ENCODE peak calls at places on chromosomes 16 and 17, in five cellular contexts. One of them, this sample, is unnamed. For H3K4me1, the result is how much of the 10 kb centered on the place peaks cover.

GRCh38 chr16:10868562-10869469 is 8.2 kb upstream of the CIITA start:
- DNase-seq in upper lobe of right lung: peak
- DNase-seq in HCT116: no peak
- DNase-seq in right lobe of liver: peak
- DNase-seq in PC-9: no peak
- DNase-seq in this sample: no peak

GRCh38 chr17:74970395-74970794 is 2.2 kb downstream of the HID1 start:
- DNase-seq in PC-9: no peak
- DNase-seq in upper lobe of right lung: no peak
- DNase-seq in right lobe of liver: no peak
- DNase-seq in HCT116: no peak
- DNase-seq in this sample: no peak

GRCh38 chr16:56999409-57000270 is 10.3 kb downstream of the NLRC5 start:
- DNase-seq in right lobe of liver: peak
- DNase-seq in upper lobe of right lung: no peak
- DNase-seq in HCT116: no peak
- DNase-seq in PC-9: no peak
- DNase-seq in this sample: no peak

GRCh38 chr17:45902892-45903346 is 8.6 kb downstream of the MAPT start:
- DNase-seq in HCT116: no peak
- DNase-seq in PC-9: no peak
- DNase-seq in right lobe of liver: no peak
- DNase-seq in upper lobe of right lung: no peak
- DNase-seq in this sample: no peak

GRCh38 chr16:58515125-58515870 is at the start of gene SETD6:
- DNase-seq in PC-9: peak
- DNase-seq in HCT116: peak
- DNase-seq in upper lobe of right lung: peak
- DNase-seq in right lobe of liver: peak
- DNase-seq in this sample: peak

GRCh38 chr17:74497471-74497870 is 31.0 kb downstream of the CD300A start:
- DNase-seq in upper lobe of right lung: peak
- DNase-seq in HCT116: no peak
- DNase-seq in right lobe of liver: no peak
- DNase-seq in PC-9: no peak
- DNase-seq in this sample: no peak

GRCh38 chr16:21950782-21951521 is 2.2 kb upstream of the UQCRC2 start:
- DNase-seq in PC-9: peak
- DNase-seq in upper lobe of right lung: no peak
- DNase-seq in HCT116: peak
- DNase-seq in right lobe of liver: no peak
- DNase-seq in this sample: no peak

GRCh38 chr16:88057656-88058055 is 106.4 kb downstream of the BANP start:
- DNase-seq in HCT116: no peak
- DNase-seq in upper lobe of right lung: no peak
- DNase-seq in right lobe of liver: no peak
- DNase-seq in PC-9: no peak
- DNase-seq in this sample: no peak

GRCh38 chr17:50201226-50201854 is at the start of gene COL1A1:
- DNase-seq in right lobe of liver: peak
- DNase-seq in PC-9: no peak
- DNase-seq in upper lobe of right lung: peak
- DNase-seq in HCT116: no peak
- DNase-seq in this sample: peak

GRCh38 chr16:69131167-69131748 is 1.1 kb downstream of the CHTF8 start:
- DNase-seq in HCT116: no peak
- DNase-seq in right lobe of liver: no peak
- DNase-seq in PC-9: no peak
- DNase-seq in upper lobe of right lung: peak
- DNase-seq in this sample: no peak

GRCh38 chr17:81976332-81977210 is 858 bp upstream of the ASPSCR1 start:
- DNase-seq in upper lobe of right lung: peak
- DNase-seq in HCT116: no peak
- DNase-seq in right lobe of liver: peak
- DNase-seq in PC-9: no peak
- DNase-seq in this sample: no peak

GRCh38 chr16:66742409-66742808 is 9.0 kb downstream of the DYNC1LI2 start:
- DNase-seq in HCT116: no peak
- DNase-seq in upper lobe of right lung: no peak
- DNase-seq in right lobe of liver: no peak
- DNase-seq in PC-9: no peak
- DNase-seq in this sample: no peak

GRCh38 chr17:73803867-73804539 is 159.8 kb upstream of the SDK2 start:
- DNase-seq in right lobe of liver: no peak
- DNase-seq in upper lobe of right lung: no peak
- DNase-seq in HCT116: no peak
- DNase-seq in PC-9: no peak
- DNase-seq in this sample: no peak

GRCh38 chr17:75587718-75588545 is at the start of gene MYO15B:
- DNase-seq in HCT116: no peak
- DNase-seq in PC-9: no peak
- DNase-seq in right lobe of liver: peak
- DNase-seq in upper lobe of right lung: peak
- DNase-seq in this sample: no peak

GRCh38 chr16:4307215-4308037 is 8.4 kb upstream of the GLIS2 start:
- DNase-seq in PC-9: peak
- DNase-seq in right lobe of liver: peak
- DNase-seq in upper lobe of right lung: peak
- DNase-seq in HCT116: peak
- DNase-seq in this sample: peak

GRCh38 chr17:65156835-65157565 is 19.8 kb downstream of the RGS9 start:
- DNase-seq in upper lobe of right lung: no peak
- DNase-seq in PC-9: no peak
- DNase-seq in right lobe of liver: no peak
- DNase-seq in HCT116: no peak
- DNase-seq in this sample: no peak

GRCh38 chr16:87926246-87927194 is 9.8 kb downstream of the CA5A start:
- DNase-seq in PC-9: no peak
- DNase-seq in right lobe of liver: no peak
- DNase-seq in HCT116: no peak
- DNase-seq in upper lobe of right lung: peak
- DNase-seq in this sample: no peak

GRCh38 chr16:88747588-88748301 is 37.3 kb downstream of the PIEZO1 start:
- DNase-seq in right lobe of liver: peak
- DNase-seq in upper lobe of right lung: no peak
- DNase-seq in PC-9: peak
- DNase-seq in HCT116: peak
- DNase-seq in this sample: peak

GRCh38 chr17:55323518-55324295 is 58.9 kb downstream of the HLF start:
- DNase-seq in HCT116: no peak
- DNase-seq in right lobe of liver: no peak
- DNase-seq in PC-9: no peak
- DNase-seq in upper lobe of right lung: no peak
- DNase-seq in this sample: no peak

GRCh38 chr17:75517277-75517865 is 1.0 kb downstream of the TSEN54 start:
- DNase-seq in upper lobe of right lung: peak
- DNase-seq in right lobe of liver: no peak
- DNase-seq in HCT116: peak
- DNase-seq in PC-9: peak
- DNase-seq in this sample: no peak

GRCh38 chr17:27323538-27324212 is 29.8 kb downstream of the WSB1 start:
- DNase-seq in PC-9: peak
- DNase-seq in HCT116: no peak
- DNase-seq in upper lobe of right lung: peak
- DNase-seq in right lobe of liver: peak
- DNase-seq in this sample: peak

GRCh38 chr16:85238233-85238647 is 126.0 kb upstream of the CIBAR2 start:
- DNase-seq in right lobe of liver: no peak
- DNase-seq in HCT116: no peak
- DNase-seq in upper lobe of right lung: peak
- DNase-seq in PC-9: no peak
- DNase-seq in this sample: peak

GRCh38 chr16:81485824-81486554 is 41.4 kb downstream of the CMIP start:
- DNase-seq in HCT116: peak
- DNase-seq in right lobe of liver: peak
- DNase-seq in upper lobe of right lung: no peak
- DNase-seq in PC-9: no peak
- DNase-seq in this sample: no peak

GRCh38 chr17:9226794-9227135 is 205.5 kb downstream of the NTN1 start:
- DNase-seq in HCT116: no peak
- DNase-seq in PC-9: no peak
- DNase-seq in upper lobe of right lung: no peak
- DNase-seq in right lobe of liver: peak
- DNase-seq in this sample: no peak

GRCh38 chr16:47983999-47984580 is 171.7 kb downstream of the ABCC12 start:
- DNase-seq in right lobe of liver: no peak
- DNase-seq in HCT116: no peak
- DNase-seq in upper lobe of right lung: no peak
- DNase-seq in PC-9: no peak
- DNase-seq in this sample: peak

GRCh38 chr17:19244796-19245195 is 7.6 kb downstream of the EPN2 start:
- DNase-seq in upper lobe of right lung: no peak
- DNase-seq in PC-9: no peak
- DNase-seq in right lobe of liver: no peak
- DNase-seq in HCT116: no peak
- DNase-seq in this sample: no peak

GRCh38 chr16:68147438-68147837 is 62.3 kb downstream of the NFATC3 start:
- DNase-seq in upper lobe of right lung: no peak
- DNase-seq in HCT116: no peak
- DNase-seq in right lobe of liver: no peak
- DNase-seq in PC-9: no peak
- DNase-seq in this sample: no peak

GRCh38 chr17:37146578-37147119 is 197.9 kb downstream of the AATF start:
- DNase-seq in right lobe of liver: no peak
- DNase-seq in PC-9: no peak
- DNase-seq in HCT116: no peak
- DNase-seq in upper lobe of right lung: no peak
- DNase-seq in this sample: no peak

GRCh38 chr17:77581480-77581879 is 377.0 kb upstream of the TNRC6C start:
- DNase-seq in PC-9: no peak
- DNase-seq in upper lobe of right lung: peak
- DNase-seq in right lobe of liver: no peak
- DNase-seq in HCT116: no peak
- DNase-seq in this sample: no peak

GRCh38 chr17:47099451-47099986 is 89.6 kb downstream of the CDC27 start:
- DNase-seq in right lobe of liver: no peak
- DNase-seq in PC-9: no peak
- DNase-seq in HCT116: no peak
- DNase-seq in upper lobe of right lung: no peak
- DNase-seq in this sample: no peak

GRCh38 chr17:40315678-40316570 is 6.9 kb downstream of the RARA start:
- DNase-seq in PC-9: no peak
- DNase-seq in right lobe of liver: peak
- DNase-seq in upper lobe of right lung: peak
- DNase-seq in HCT116: no peak
- DNase-seq in this sample: no peak
- H3K4me1 ChIP-seq in PC-9: half or more
- H3K4me1 ChIP-seq in right lobe of liver: under half
- H3K4me1 ChIP-seq in upper lobe of right lung: half or more
- H3K4me1 ChIP-seq in HCT116: half or more
- H3K4me1 ChIP-seq in this sample: half or more

GRCh38 chr17:7833011-7833794 is 814 bp upstream of the KDM6B start:
- DNase-seq in PC-9: no peak
- DNase-seq in HCT116: no peak
- DNase-seq in right lobe of liver: no peak
- DNase-seq in upper lobe of right lung: no peak
- DNase-seq in this sample: no peak
- H3K27ac ChIP-seq in PC-9: no peak
- H3K27ac ChIP-seq in HCT116: no peak
- H3K27ac ChIP-seq in right lobe of liver: no peak
- H3K27ac ChIP-seq in upper lobe of right lung: peak
- H3K27ac ChIP-seq in this sample: no peak

DNA sequence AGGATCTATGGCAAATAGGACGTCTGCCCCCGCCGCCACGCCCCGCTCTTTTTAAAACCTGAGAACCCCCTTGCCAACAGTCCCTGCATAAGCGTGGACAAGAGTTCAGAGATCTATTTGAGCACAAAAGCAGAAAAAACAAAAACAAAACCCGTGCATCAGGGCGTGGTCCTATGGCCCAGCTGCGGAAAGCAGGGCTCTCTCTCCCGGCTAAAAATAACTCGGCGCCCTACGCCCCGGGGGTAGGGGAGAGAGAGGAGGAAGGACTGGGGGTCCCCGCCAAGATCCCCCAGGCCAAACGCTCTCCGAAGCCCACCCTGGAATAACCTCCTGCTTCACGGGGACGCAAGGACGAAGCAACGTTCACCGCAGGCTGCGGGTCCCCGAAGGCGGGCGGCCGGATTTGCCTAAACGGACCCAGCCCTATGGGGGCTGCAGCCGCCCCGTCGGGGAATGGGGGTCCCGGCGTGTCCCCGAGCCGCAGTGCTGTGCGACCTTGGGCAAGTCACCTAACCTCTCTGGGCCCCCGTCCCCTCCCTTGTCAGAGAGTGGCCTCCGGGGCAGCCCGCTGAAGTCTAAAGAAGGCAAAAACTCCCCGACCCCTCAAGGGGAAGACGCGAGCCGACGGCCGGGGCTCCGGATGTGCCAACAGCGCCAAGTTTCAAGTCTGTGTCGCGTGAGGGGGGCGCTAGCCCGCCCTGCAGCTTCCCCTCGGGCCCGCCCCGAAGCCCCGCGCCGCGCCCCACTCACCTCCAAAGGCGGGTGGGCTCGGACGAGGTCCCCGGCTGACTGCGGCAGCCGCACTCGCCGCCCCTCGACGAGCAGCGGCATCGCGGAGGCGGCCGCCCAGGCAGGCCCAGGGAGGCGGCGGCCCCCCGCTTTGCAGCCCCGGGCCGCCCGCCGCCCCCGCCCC is 477 bp downstream of the NTAN1 start:
- DNase-seq in upper lobe of right lung: no peak
- DNase-seq in PC-9: no peak
- DNase-seq in right lobe of liver: peak
- DNase-seq in HCT116: no peak
- DNase-seq in this sample: peak
- H3K4me1 ChIP-seq in upper lobe of right lung: under half
- H3K4me1 ChIP-seq in PC-9: under half
- H3K4me1 ChIP-seq in right lobe of liver: under half
- H3K4me1 ChIP-seq in HCT116: under half
- H3K4me1 ChIP-seq in this sample: under half

DNA sequence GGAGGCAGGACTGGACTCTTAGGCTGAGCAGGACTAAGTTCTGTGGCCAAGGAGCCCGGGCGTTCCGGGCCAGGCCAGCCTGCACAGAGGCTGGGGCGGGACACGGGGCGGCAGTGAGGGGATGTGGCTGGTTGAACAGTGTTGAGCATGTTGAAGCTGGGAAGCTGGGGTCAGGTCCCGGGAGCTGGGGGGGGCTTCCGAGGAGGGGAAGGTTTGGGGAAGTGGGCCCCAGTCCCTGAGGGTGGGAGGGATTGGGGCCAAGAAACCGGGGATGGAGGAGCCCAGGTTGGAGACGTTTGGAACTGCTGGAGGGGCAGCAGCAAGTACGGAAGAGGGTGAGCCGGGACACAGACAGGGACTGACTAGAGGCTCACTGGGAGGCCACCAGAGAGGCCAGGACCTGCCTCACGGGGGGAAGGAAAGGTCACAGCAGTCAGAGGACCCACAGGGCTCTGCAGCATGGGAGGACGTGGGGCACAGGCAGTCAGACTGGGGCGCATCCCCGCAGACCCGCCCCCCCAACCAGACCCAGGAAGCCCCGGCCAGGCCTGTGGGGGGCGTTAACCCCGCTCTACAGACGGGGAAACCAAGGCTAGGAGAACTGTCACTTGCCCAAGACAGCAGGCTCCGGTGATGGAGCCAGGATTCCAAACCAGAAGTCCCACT is 9.5 kb downstream of the TAX1BP3 start:
- DNase-seq in right lobe of liver: no peak
- DNase-seq in upper lobe of right lung: no peak
- DNase-seq in PC-9: no peak
- DNase-seq in HCT116: no peak
- DNase-seq in this sample: no peak
- H3K27ac ChIP-seq in right lobe of liver: no peak
- H3K27ac ChIP-seq in upper lobe of right lung: peak
- H3K27ac ChIP-seq in PC-9: no peak
- H3K27ac ChIP-seq in HCT116: peak
- H3K27ac ChIP-seq in this sample: peak

This sample was measured in SJSA1.